ENCODE peak calls at places on chromosomes 13 and 19, in seven cellular contexts. P, Y, W, F, H, E and R are unnamed samples.

GRCh38 chr13:29143864-29144263 is 323.7 kb downstream of the MTUS2 start:
- DNase-seq in F (no peak), E (no peak), Y (no peak), P (no peak), W (no peak), H (no peak), R (no peak)

GRCh38 chr13:47757681-47758080 is 243.4 kb downstream of the SUCLA2 start:
- DNase-seq in H (no peak), E (no peak), F (no peak), Y (no peak), P (no peak), W (no peak), R (no peak)

GRCh38 chr19:2814426-2814825 is 5.2 kb upstream of the ZNF554 start:
- DNase-seq in H (no peak), E (no peak), F (no peak), W (no peak), P (peak; percentile 32), Y (no peak), R (no peak)

GRCh38 chr19:38774181-38774950 is 1.0 kb upstream of the LGALS7 start:
- DNase-seq in W (peak; percentile 26), P (no peak), H (no peak), F (no peak), E (no peak), Y (no peak), R (no peak)

GRCh38 chr19:39296055-39296645 is at the start of gene IFNL1:
- DNase-seq in W (no peak), E (peak; percentile 9), Y (peak; percentile 42), F (no peak), H (no peak), P (no peak), R (peak; percentile 30)

GRCh38 chr19:29263305-29264080 is 50.5 kb upstream of the UQCRFS1 start:
- DNase-seq in E (peak; percentile 4), W (peak; percentile 66), P (no peak), F (peak; percentile 49), Y (peak; percentile 78), H (no peak), R (no peak)

GRCh38 chr19:41993612-41994483 is at the start of gene ATP1A3:
- DNase-seq in W (no peak), Y (peak; percentile 85), E (peak; percentile 52), F (no peak), P (peak; percentile 81), H (no peak), R (no peak)

GRCh38 chr19:32550666-32551065 is 30.3 kb upstream of the PDCD5 start:
- DNase-seq in Y (no peak), F (no peak), W (no peak), E (no peak), P (no peak), H (no peak), R (no peak)

GRCh38 chr19:48596679-48597465 is 9.7 kb upstream of the SPACA4 start:
- DNase-seq in P (no peak), H (no peak), Y (no peak), F (no peak), W (no peak), E (no peak), R (no peak)

GRCh38 chr13:101399365-101399764 is 16.9 kb downstream of the NALCN start:
- DNase-seq in F (no peak), W (no peak), P (no peak), E (peak; percentile 46), H (no peak), Y (no peak), R (no peak)

GRCh38 chr13:46864941-46865340 is 31.9 kb downstream of the HTR2A start:
- DNase-seq in Y (no peak), E (no peak), F (no peak), W (no peak), H (no peak), P (no peak), R (no peak)

GRCh38 chr13:40470665-40471064 is 195.8 kb downstream of the FOXO1 start:
- DNase-seq in W (peak; percentile 71), P (no peak), Y (no peak), F (no peak), H (no peak), E (no peak), R (no peak)

GRCh38 chr13:25247345-25247744 is 39.9 kb downstream of the MTMR6 start:
- DNase-seq in W (no peak), H (no peak), E (no peak), Y (no peak), P (no peak), F (no peak), R (no peak)

GRCh38 chr13:73816702-73817101 is 317.5 kb downstream of the KLF12 start:
- DNase-seq in E (peak; percentile 82), P (no peak), W (no peak), H (no peak), Y (no peak), F (no peak), R (no peak)

GRCh38 chr13:27791146-27791900 is 960 bp upstream of the GSX1 start:
- DNase-seq in W (no peak), Y (peak; percentile 31), H (no peak), P (no peak), F (no peak), E (no peak), R (no peak)

GRCh38 chr13:105972811-105973590 is 562.5 kb downstream of the EFNB2 start:
- DNase-seq in Y (no peak), E (no peak), P (no peak), F (no peak), W (no peak), H (no peak), R (no peak)

GRCh38 chr19:38004505-38005223 is 97.7 kb downstream of the SIPA1L3 start:
- DNase-seq in E (peak; percentile 95), P (peak; percentile 81), W (peak; percentile 87), F (peak; percentile 98), Y (peak; percentile 94), H (peak; percentile 91), R (peak; percentile 89)

GRCh38 chr13:102328909-102329308 is 72.9 kb downstream of the FGF14 start:
- DNase-seq in E (no peak), H (no peak), Y (no peak), F (no peak), P (no peak), W (no peak), R (no peak)

GRCh38 chr13:75581874-75582640 is 32.5 kb downstream of the UCHL3 start:
- DNase-seq in W (no peak), F (no peak), E (no peak), Y (no peak), H (no peak), P (no peak), R (no peak)

GRCh38 chr13:18993884-18994660 is 187.6 kb downstream of the TUBA3C start:
- DNase-seq in F (no peak), P (no peak), Y (no peak), W (peak; percentile 59), E (no peak), H (no peak), R (no peak)

GRCh38 chr13:67439365-67439764 is 209.2 kb upstream of the PCDH9 start:
- DNase-seq in H (no peak), W (no peak), Y (no peak), P (no peak), E (no peak), F (no peak), R (no peak)

GRCh38 chr13:111339366-111340143 is 19.1 kb downstream of the TEX29 start:
- DNase-seq in F (peak; percentile 78), H (no peak), Y (no peak), E (no peak), W (no peak), P (no peak), R (peak; percentile 26)

GRCh38 chr13:111632906-111633305 is 312.5 kb downstream of the TEX29 start:
- DNase-seq in F (no peak), H (no peak), Y (peak; percentile 76), E (no peak), P (no peak), W (no peak), R (no peak)

GRCh38 chr19:12841094-12841493 is 2.8 kb downstream of the MAST1 start:
- DNase-seq in F (no peak), H (no peak), E (no peak), Y (peak; percentile 100), P (no peak), W (peak; percentile 53), R (no peak)

DNA sequence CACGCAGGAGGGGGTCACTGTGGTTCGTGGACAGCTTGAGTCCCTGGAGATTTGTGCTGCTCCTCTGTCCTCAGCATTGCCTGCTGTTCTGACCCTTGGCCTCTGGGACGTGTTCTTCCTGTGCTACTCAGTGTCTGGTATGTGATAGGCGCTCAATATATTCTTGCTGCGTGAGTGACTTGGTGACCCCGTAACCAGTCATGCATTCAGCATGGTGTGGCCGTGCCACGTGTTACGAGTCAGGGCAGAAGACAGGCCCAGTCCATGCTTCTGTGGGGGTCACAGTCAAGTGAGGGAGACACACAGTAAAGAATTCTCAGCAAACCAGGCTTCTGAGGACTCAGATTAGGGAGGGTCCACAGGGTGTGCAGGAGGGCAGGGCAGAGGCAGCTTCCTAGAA is 7.8 kb downstream of the PPP1R37 start:
- DNase-seq in H (no peak), F (no peak), W (no peak), E (no peak), P (no peak), Y (no peak), R (no peak)
- H3K27ac ChIP-seq in H (no peak overlapping the region), F (no peak overlapping the region), W (peak overlapping the region; percentile 93), E (no peak overlapping the region), P (no peak overlapping the region), Y (no peak overlapping the region), R (no peak overlapping the region)

DNA sequence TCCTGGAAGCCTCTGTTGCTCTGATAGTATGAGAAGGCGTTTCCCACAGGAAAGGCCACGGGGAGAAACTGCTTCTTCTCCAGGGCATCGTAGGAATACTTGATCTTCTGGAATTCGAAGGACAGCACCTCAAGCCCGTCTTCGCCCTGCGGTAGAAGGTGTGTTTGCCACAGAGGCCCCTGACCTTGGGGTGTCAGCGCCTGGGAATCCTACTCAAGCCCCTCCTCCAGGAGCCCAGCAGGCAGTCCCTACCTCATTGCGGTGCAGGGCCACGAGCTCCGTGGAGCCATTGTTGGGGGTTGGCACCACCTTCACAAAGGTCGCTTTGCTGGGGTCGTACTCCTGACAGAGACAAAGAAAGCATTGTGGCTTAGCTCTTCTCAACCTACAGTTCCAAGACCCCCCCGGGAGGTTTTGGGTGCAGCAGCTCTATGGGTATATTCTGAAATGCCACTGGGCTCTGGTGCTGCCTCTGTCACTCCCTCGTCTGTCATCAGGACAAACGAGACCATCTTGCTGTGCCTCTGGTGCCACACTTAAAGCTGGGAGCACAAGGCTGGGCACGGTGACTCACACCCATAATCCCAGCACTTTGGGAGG is 3.7 kb downstream of the ATP13A1 start:
- DNase-seq in W (no peak), Y (no peak), H (no peak), F (peak; percentile 60), E (no peak), P (no peak), R (no peak)
- H3K27ac ChIP-seq in W (no peak overlapping the region), Y (no peak overlapping the region), H (no peak overlapping the region), F (no peak overlapping the region), E (no peak overlapping the region), P (no peak overlapping the region), R (no peak overlapping the region)

GRCh38 chr19:15264933-15265206 is 32.6 kb upstream of the EPHX3 start:
- DNase-seq in H (no peak), F (no peak), W (no peak), Y (no peak), E (no peak), P (no peak), R (no peak)
- H3K27ac ChIP-seq in H (no peak overlapping the region), F (peak overlapping the region; percentile 67), W (peak overlapping the region; percentile 78), Y (no peak overlapping the region), E (no peak overlapping the region), P (peak overlapping the region; percentile 69), R (peak overlapping the region; percentile 39)

DNA sequence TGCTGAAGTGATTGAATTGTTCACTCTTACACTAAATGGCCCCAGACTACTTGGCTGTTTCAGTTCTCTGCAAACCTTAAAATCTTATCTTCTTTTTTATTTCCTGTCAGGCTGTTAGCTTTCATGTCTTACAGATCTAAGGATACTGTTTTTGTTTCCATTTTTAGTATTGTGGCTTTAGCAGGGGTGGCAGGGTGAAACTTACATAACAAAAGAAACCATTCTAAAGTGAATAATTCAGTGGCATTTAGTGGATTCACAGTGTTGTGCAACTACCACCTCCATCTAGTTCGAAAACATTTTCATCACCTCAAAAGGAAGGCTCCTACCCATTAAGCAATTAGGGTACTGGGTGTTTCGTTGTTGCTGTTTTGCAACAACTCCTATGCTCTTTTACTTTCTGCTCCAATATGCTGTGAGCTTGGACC is 19.8 kb downstream of the TMEM272 start:
- DNase-seq in W (no peak), Y (no peak), E (peak; percentile 41), H (no peak), P (no peak), F (no peak), R (no peak)
- H3K27ac ChIP-seq in W (no peak overlapping the region), Y (no peak overlapping the region), E (no peak overlapping the region), H (no peak overlapping the region), P (peak overlapping the region; percentile 67), F (no peak overlapping the region), R (no peak overlapping the region)